ENCODE peak calls at places on chromosomes 7 and 10, in eight cellular contexts. One of them, this sample, is unnamed.
A peak's percentile ranks its signal among the peaks of the same experiment; 100 is the strongest.

GRCh38 chr7:1368150-1368681 is 91.1 kb downstream of the MICALL2 start:
- DNase-seq in fibroblast of villous mesenchyme: no peak
- DNase-seq in EL: no peak
- DNase-seq in stimulated activated CD4-positive, alpha-beta T cell treated with anti-CD3 and anti-CD28 coated beads, Interleukin-4, amount 100 ng/mL, for 1 hour: no peak
- DNase-seq in psoas muscle: no peak
- DNase-seq in NCI-H460: no peak
- DNase-seq in PC-9: no peak
- DNase-seq in foreskin fibroblast: no peak
- DNase-seq in this sample: no peak

GRCh38 chr7:120703585-120704240 is 154.2 kb downstream of the TSPAN12 start:
- DNase-seq in psoas muscle: no peak
- DNase-seq in fibroblast of villous mesenchyme: no peak
- DNase-seq in foreskin fibroblast: no peak
- DNase-seq in stimulated activated CD4-positive, alpha-beta T cell treated with anti-CD3 and anti-CD28 coated beads, Interleukin-4, amount 100 ng/mL, for 1 hour: no peak
- DNase-seq in PC-9: no peak
- DNase-seq in NCI-H460: no peak
- DNase-seq in EL: no peak
- DNase-seq in this sample: no peak

GRCh38 chr10:113520606-113521481 is 32.0 kb upstream of the HABP2 start:
- DNase-seq in psoas muscle: peak; percentile 75
- DNase-seq in PC-9: peak; percentile 37
- DNase-seq in stimulated activated CD4-positive, alpha-beta T cell treated with anti-CD3 and anti-CD28 coated beads, Interleukin-4, amount 100 ng/mL, for 1 hour: peak; percentile 7
- DNase-seq in EL: peak; percentile 64
- DNase-seq in NCI-H460: peak; percentile 78
- DNase-seq in fibroblast of villous mesenchyme: peak; percentile 70
- DNase-seq in foreskin fibroblast: peak; percentile 77
- DNase-seq in this sample: peak; percentile 12

GRCh38 chr7:30246392-30246791 is 38.0 kb upstream of the ZNRF2 start:
- DNase-seq in EL: no peak
- DNase-seq in foreskin fibroblast: no peak
- DNase-seq in NCI-H460: no peak
- DNase-seq in psoas muscle: no peak
- DNase-seq in PC-9: no peak
- DNase-seq in fibroblast of villous mesenchyme: no peak
- DNase-seq in stimulated activated CD4-positive, alpha-beta T cell treated with anti-CD3 and anti-CD28 coated beads, Interleukin-4, amount 100 ng/mL, for 1 hour: no peak
- DNase-seq in this sample: no peak

GRCh38 chr7:146773506-146773905 is 656.9 kb downstream of the CNTNAP2 start:
- DNase-seq in NCI-H460: peak; percentile 91
- DNase-seq in stimulated activated CD4-positive, alpha-beta T cell treated with anti-CD3 and anti-CD28 coated beads, Interleukin-4, amount 100 ng/mL, for 1 hour: no peak
- DNase-seq in foreskin fibroblast: no peak
- DNase-seq in EL: no peak
- DNase-seq in PC-9: no peak
- DNase-seq in fibroblast of villous mesenchyme: no peak
- DNase-seq in psoas muscle: no peak
- DNase-seq in this sample: no peak

GRCh38 chr10:71978476-71978875 is 14.3 kb downstream of the CHST3 start:
- DNase-seq in fibroblast of villous mesenchyme: no peak
- DNase-seq in EL: no peak
- DNase-seq in foreskin fibroblast: no peak
- DNase-seq in PC-9: no peak
- DNase-seq in psoas muscle: peak; percentile 12
- DNase-seq in NCI-H460: no peak
- DNase-seq in stimulated activated CD4-positive, alpha-beta T cell treated with anti-CD3 and anti-CD28 coated beads, Interleukin-4, amount 100 ng/mL, for 1 hour: no peak
- DNase-seq in this sample: no peak

GRCh38 chr10:9297580-9297979 is 1243.1 kb downstream of the GATA3 start:
- DNase-seq in PC-9: no peak
- DNase-seq in fibroblast of villous mesenchyme: no peak
- DNase-seq in stimulated activated CD4-positive, alpha-beta T cell treated with anti-CD3 and anti-CD28 coated beads, Interleukin-4, amount 100 ng/mL, for 1 hour: no peak
- DNase-seq in NCI-H460: no peak
- DNase-seq in foreskin fibroblast: no peak
- DNase-seq in psoas muscle: no peak
- DNase-seq in EL: no peak
- DNase-seq in this sample: no peak

GRCh38 chr10:13146383-13146782 is 15.0 kb upstream of the MCM10 start:
- DNase-seq in stimulated activated CD4-positive, alpha-beta T cell treated with anti-CD3 and anti-CD28 coated beads, Interleukin-4, amount 100 ng/mL, for 1 hour: no peak
- DNase-seq in foreskin fibroblast: no peak
- DNase-seq in fibroblast of villous mesenchyme: peak; percentile 46
- DNase-seq in psoas muscle: no peak
- DNase-seq in EL: peak; percentile 26
- DNase-seq in PC-9: peak; percentile 33
- DNase-seq in NCI-H460: no peak
- DNase-seq in this sample: peak; percentile 40

GRCh38 chr7:147941316-147941715 is 649.2 kb upstream of the C7orf33 start:
- DNase-seq in foreskin fibroblast: no peak
- DNase-seq in stimulated activated CD4-positive, alpha-beta T cell treated with anti-CD3 and anti-CD28 coated beads, Interleukin-4, amount 100 ng/mL, for 1 hour: no peak
- DNase-seq in psoas muscle: no peak
- DNase-seq in fibroblast of villous mesenchyme: no peak
- DNase-seq in NCI-H460: no peak
- DNase-seq in EL: no peak
- DNase-seq in PC-9: no peak
- DNase-seq in this sample: no peak

This sample was measured in epithelial cell of prostate.